ENCODE peak calls at places on chromosomes 13 and 19, in nine cellular contexts. One of them, this sample, is unnamed.

GRCh38 chr19:575527-576506 is 3.4 kb downstream of the BSG start:
- DNase-seq in stimulated activated CD8-positive, alpha-beta memory T cell treated with anti-CD3 and anti-CD28 coated beads, Interleukin-2, amount 100 ng/mL, for 1 hour: no peak
- DNase-seq in HT1080: peak
- DNase-seq in iPS-NIHi11: no peak
- DNase-seq in NCI-H1694 treated with DMSO at 0.1 percent for 48 hours: no peak
- DNase-seq in anterior cingulate cortex: no peak
- DNase-seq in stromal cell of bone marrow: no peak
- DNase-seq in PC-3: peak
- DNase-seq in T-helper 2 cell: no peak
- DNase-seq in this sample: no peak

GRCh38 chr13:112007191-112007590 is 59.8 kb upstream of the SOX1 start:
- DNase-seq in stimulated activated CD8-positive, alpha-beta memory T cell treated with anti-CD3 and anti-CD28 coated beads, Interleukin-2, amount 100 ng/mL, for 1 hour: no peak
- DNase-seq in HT1080: no peak
- DNase-seq in iPS-NIHi11: no peak
- DNase-seq in NCI-H1694 treated with DMSO at 0.1 percent for 48 hours: no peak
- DNase-seq in anterior cingulate cortex: no peak
- DNase-seq in stromal cell of bone marrow: no peak
- DNase-seq in PC-3: no peak
- DNase-seq in T-helper 2 cell: no peak
- DNase-seq in this sample: no peak

GRCh38 chr13:51330741-51331140 is 8.8 kb upstream of the SERPINE3 start:
- DNase-seq in stimulated activated CD8-positive, alpha-beta memory T cell treated with anti-CD3 and anti-CD28 coated beads, Interleukin-2, amount 100 ng/mL, for 1 hour: no peak
- DNase-seq in HT1080: peak
- DNase-seq in iPS-NIHi11: no peak
- DNase-seq in NCI-H1694 treated with DMSO at 0.1 percent for 48 hours: no peak
- DNase-seq in anterior cingulate cortex: no peak
- DNase-seq in stromal cell of bone marrow: peak
- DNase-seq in PC-3: no peak
- DNase-seq in T-helper 2 cell: peak
- DNase-seq in this sample: no peak

GRCh38 chr19:46431824-46432223 is 3.1 kb upstream of the PNMA8C start:
- DNase-seq in stimulated activated CD8-positive, alpha-beta memory T cell treated with anti-CD3 and anti-CD28 coated beads, Interleukin-2, amount 100 ng/mL, for 1 hour: no peak
- DNase-seq in HT1080: no peak
- DNase-seq in iPS-NIHi11: no peak
- DNase-seq in NCI-H1694 treated with DMSO at 0.1 percent for 48 hours: no peak
- DNase-seq in anterior cingulate cortex: no peak
- DNase-seq in stromal cell of bone marrow: no peak
- DNase-seq in PC-3: no peak
- DNase-seq in T-helper 2 cell: no peak
- DNase-seq in this sample: no peak

GRCh38 chr19:41299755-41300089 is 10.2 kb upstream of the CCDC97 start:
- DNase-seq in stimulated activated CD8-positive, alpha-beta memory T cell treated with anti-CD3 and anti-CD28 coated beads, Interleukin-2, amount 100 ng/mL, for 1 hour: peak
- DNase-seq in HT1080: peak
- DNase-seq in iPS-NIHi11: no peak
- DNase-seq in NCI-H1694 treated with DMSO at 0.1 percent for 48 hours: no peak
- DNase-seq in anterior cingulate cortex: no peak
- DNase-seq in stromal cell of bone marrow: peak
- DNase-seq in PC-3: no peak
- DNase-seq in T-helper 2 cell: peak
- DNase-seq in this sample: peak

GRCh38 chr19:42028304-42029216 is 34.5 kb upstream of the ATP1A3 start:
- DNase-seq in stimulated activated CD8-positive, alpha-beta memory T cell treated with anti-CD3 and anti-CD28 coated beads, Interleukin-2, amount 100 ng/mL, for 1 hour: no peak
- DNase-seq in HT1080: peak
- DNase-seq in iPS-NIHi11: peak
- DNase-seq in NCI-H1694 treated with DMSO at 0.1 percent for 48 hours: peak
- DNase-seq in anterior cingulate cortex: no peak
- DNase-seq in stromal cell of bone marrow: no peak
- DNase-seq in PC-3: peak
- DNase-seq in T-helper 2 cell: no peak
- DNase-seq in this sample: no peak

GRCh38 chr19:1814833-1815604 is 2.9 kb upstream of the ATP8B3 start:
- DNase-seq in stimulated activated CD8-positive, alpha-beta memory T cell treated with anti-CD3 and anti-CD28 coated beads, Interleukin-2, amount 100 ng/mL, for 1 hour: no peak
- DNase-seq in HT1080: no peak
- DNase-seq in iPS-NIHi11: no peak
- DNase-seq in NCI-H1694 treated with DMSO at 0.1 percent for 48 hours: no peak
- DNase-seq in anterior cingulate cortex: no peak
- DNase-seq in stromal cell of bone marrow: no peak
- DNase-seq in PC-3: no peak
- DNase-seq in T-helper 2 cell: no peak
- DNase-seq in this sample: no peak

GRCh38 chr13:83753912-83754624 is 128.2 kb downstream of the SLITRK1 start:
- DNase-seq in stimulated activated CD8-positive, alpha-beta memory T cell treated with anti-CD3 and anti-CD28 coated beads, Interleukin-2, amount 100 ng/mL, for 1 hour: no peak
- DNase-seq in HT1080: no peak
- DNase-seq in iPS-NIHi11: no peak
- DNase-seq in NCI-H1694 treated with DMSO at 0.1 percent for 48 hours: no peak
- DNase-seq in anterior cingulate cortex: no peak
- DNase-seq in stromal cell of bone marrow: no peak
- DNase-seq in PC-3: peak
- DNase-seq in T-helper 2 cell: no peak
- DNase-seq in this sample: no peak

GRCh38 chr13:36666482-36667264 is 7.1 kb upstream of the SERTM1 start:
- DNase-seq in stimulated activated CD8-positive, alpha-beta memory T cell treated with anti-CD3 and anti-CD28 coated beads, Interleukin-2, amount 100 ng/mL, for 1 hour: no peak
- DNase-seq in HT1080: peak
- DNase-seq in iPS-NIHi11: no peak
- DNase-seq in NCI-H1694 treated with DMSO at 0.1 percent for 48 hours: no peak
- DNase-seq in anterior cingulate cortex: no peak
- DNase-seq in stromal cell of bone marrow: no peak
- DNase-seq in PC-3: no peak
- DNase-seq in T-helper 2 cell: no peak
- DNase-seq in this sample: no peak

GRCh38 chr19:40143612-40144011 is 47.6 kb upstream of the MAP3K10 start:
- DNase-seq in stimulated activated CD8-positive, alpha-beta memory T cell treated with anti-CD3 and anti-CD28 coated beads, Interleukin-2, amount 100 ng/mL, for 1 hour: no peak
- DNase-seq in HT1080: no peak
- DNase-seq in iPS-NIHi11: no peak
- DNase-seq in NCI-H1694 treated with DMSO at 0.1 percent for 48 hours: no peak
- DNase-seq in anterior cingulate cortex: no peak
- DNase-seq in stromal cell of bone marrow: peak
- DNase-seq in PC-3: no peak
- DNase-seq in T-helper 2 cell: peak
- DNase-seq in this sample: no peak

GRCh38 chr13:113863511-113864302 is at the start of gene GAS6:
- DNase-seq in stimulated activated CD8-positive, alpha-beta memory T cell treated with anti-CD3 and anti-CD28 coated beads, Interleukin-2, amount 100 ng/mL, for 1 hour: no peak
- DNase-seq in HT1080: no peak
- DNase-seq in iPS-NIHi11: peak
- DNase-seq in NCI-H1694 treated with DMSO at 0.1 percent for 48 hours: no peak
- DNase-seq in anterior cingulate cortex: no peak
- DNase-seq in stromal cell of bone marrow: no peak
- DNase-seq in PC-3: peak
- DNase-seq in T-helper 2 cell: peak
- DNase-seq in this sample: peak

GRCh38 chr13:45206340-45206739 is 5.5 kb upstream of the KCTD4 start:
- DNase-seq in stimulated activated CD8-positive, alpha-beta memory T cell treated with anti-CD3 and anti-CD28 coated beads, Interleukin-2, amount 100 ng/mL, for 1 hour: no peak
- DNase-seq in HT1080: peak
- DNase-seq in iPS-NIHi11: no peak
- DNase-seq in NCI-H1694 treated with DMSO at 0.1 percent for 48 hours: no peak
- DNase-seq in anterior cingulate cortex: no peak
- DNase-seq in stromal cell of bone marrow: peak
- DNase-seq in PC-3: peak
- DNase-seq in T-helper 2 cell: peak
- DNase-seq in this sample: no peak

GRCh38 chr19:29499921-29500590 is 25.7 kb upstream of the VSTM2B start:
- DNase-seq in stimulated activated CD8-positive, alpha-beta memory T cell treated with anti-CD3 and anti-CD28 coated beads, Interleukin-2, amount 100 ng/mL, for 1 hour: no peak
- DNase-seq in HT1080: no peak
- DNase-seq in iPS-NIHi11: no peak
- DNase-seq in NCI-H1694 treated with DMSO at 0.1 percent for 48 hours: no peak
- DNase-seq in anterior cingulate cortex: no peak
- DNase-seq in stromal cell of bone marrow: no peak
- DNase-seq in PC-3: no peak
- DNase-seq in T-helper 2 cell: no peak
- DNase-seq in this sample: no peak

GRCh38 chr13:95624020-95624419 is 20.5 kb downstream of the DZIP1 start:
- DNase-seq in stimulated activated CD8-positive, alpha-beta memory T cell treated with anti-CD3 and anti-CD28 coated beads, Interleukin-2, amount 100 ng/mL, for 1 hour: no peak
- DNase-seq in HT1080: peak
- DNase-seq in iPS-NIHi11: peak
- DNase-seq in NCI-H1694 treated with DMSO at 0.1 percent for 48 hours: peak
- DNase-seq in anterior cingulate cortex: no peak
- DNase-seq in stromal cell of bone marrow: peak
- DNase-seq in PC-3: peak
- DNase-seq in T-helper 2 cell: peak
- DNase-seq in this sample: peak